ENCODE peak calls at places on chromosomes 13 and 19, in five cellular contexts. J, V, E, G and W are unnamed samples.

GRCh38 chr13:20049558-20050473 is 91.3 kb downstream of the ZMYM2 start:
- DNase-seq in J (no peak), V (no peak), G (no peak), E (no peak), W (no peak)

GRCh38 chr13:95226932-95227718 is 74.1 kb downstream of the ABCC4 start:
- DNase-seq in G (no peak), V (no peak), E (no peak), J (no peak), W (no peak)

GRCh38 chr13:69524459-69525155 is 583.0 kb upstream of the ATXN8OS start:
- DNase-seq in V (no peak), J (no peak), G (no peak), E (no peak), W (no peak)

GRCh38 chr13:52104624-52105023 is 24.2 kb downstream of the NEK5 start:
- DNase-seq in E (no peak), G (no peak), V (no peak), J (peak; percentile 19), W (no peak)

GRCh38 chr19:34173145-34173956 is 1.0 kb downstream of the LSM14A start:
- DNase-seq in E (peak; percentile 23), G (no peak), J (peak; percentile 42), V (peak; percentile 68), W (no peak)

GRCh38 chr19:1213391-1214286 is 8.1 kb downstream of the STK11 start:
- DNase-seq in V (no peak), E (peak; percentile 60), J (no peak), G (peak; percentile 51), W (peak; percentile 88)

GRCh38 chr19:47378246-47378645 is 29.1 kb downstream of the DHX34 start:
- DNase-seq in V (peak; percentile 28), J (no peak), G (no peak), E (no peak), W (no peak)

GRCh38 chr19:1042689-1043511 is 3.0 kb downstream of the ABCA7 start:
- DNase-seq in V (peak; percentile 67), J (no peak), E (no peak), G (no peak), W (no peak)

GRCh38 chr19:40596608-40597328 is 4.4 kb upstream of the LTBP4 start:
- DNase-seq in G (no peak), V (peak; percentile 94), J (peak; percentile 87), E (peak; percentile 78), W (no peak)

GRCh38 chr19:3968556-3969434 is 2.1 kb downstream of the DAPK3 start:
- DNase-seq in V (peak; percentile 95), E (peak; percentile 90), G (no peak), J (peak; percentile 96), W (peak; percentile 90)

GRCh38 chr13:90868321-90868920 is 479.1 kb upstream of the MIR17HG start:
- DNase-seq in V (no peak), E (no peak), J (peak; percentile 33), G (no peak), W (no peak)

GRCh38 chr19:5985098-5985783 is 7.3 kb upstream of the RANBP3 start:
- DNase-seq in V (no peak), E (no peak), G (no peak), J (peak; percentile 51), W (no peak)

GRCh38 chr13:57716295-57716694 is 84.8 kb downstream of the PCDH17 start:
- DNase-seq in J (no peak), V (peak; percentile 6), G (no peak), E (no peak), W (no peak)

GRCh38 chr19:46076951-46077814 is 36.4 kb upstream of the IGFL4 start:
- DNase-seq in G (peak; percentile 29), J (peak; percentile 90), V (peak; percentile 93), E (peak; percentile 42), W (no peak)

GRCh38 chr13:98142427-98143156 is at the start of gene FARP1:
- DNase-seq in G (peak; percentile 24), J (peak; percentile 94), E (peak; percentile 78), V (peak; percentile 95), W (no peak)

GRCh38 chr13:38697628-38698333 is 10.9 kb downstream of the FREM2 start:
- DNase-seq in E (no peak), G (no peak), V (no peak), J (no peak), W (no peak)

GRCh38 chr13:102768914-102769313 is 4.7 kb downstream of the TEX30 start:
- DNase-seq in J (no peak), V (no peak), G (no peak), E (no peak), W (no peak)